ENCODE peak calls at places on chromosomes 2 and 18, in four cellular contexts. L is A549, U is NCI-H1092 treated with DMSO at 0.1 percent for 48 hours, M is endothelial cell. A is an unnamed sample.

GRCh38 chr2:187429989-187430388 is 18.1 kb downstream of the CALCRL start:
- DNase-seq in M (no peak), U (no peak), L (no peak), A (peak; percentile 53)

GRCh38 chr2:201432038-201432437 is 19.2 kb downstream of the TRAK2 start:
- DNase-seq in L (peak; percentile 16), U (no peak), M (no peak), A (peak; percentile 82)

GRCh38 chr2:68357608-68358337 is 7.3 kb upstream of the PLEK start:
- DNase-seq in U (peak; percentile 39), L (peak; percentile 67), M (peak; percentile 57), A (peak; percentile 16)

GRCh38 chr2:129905664-129906081 is 73.8 kb upstream of the RAB6C start:
- DNase-seq in U (no peak), M (no peak), L (no peak), A (no peak)

GRCh38 chr2:215716971-215717370 is 281.1 kb upstream of the FN1 start:
- DNase-seq in U (no peak), M (no peak), L (no peak), A (no peak)

GRCh38 chr2:168116448-168116847 is 130.9 kb downstream of the STK39 start:
- DNase-seq in L (no peak), U (no peak), M (peak; percentile 47), A (no peak)

GRCh38 chr2:202278036-202278760 is 12.6 kb downstream of the NOP58 start:
- DNase-seq in U (no peak), M (no peak), L (no peak), A (peak; percentile 69)

GRCh38 chr2:197556456-197556855 is 40.6 kb downstream of the MOB4 start:
- DNase-seq in L (peak; percentile 48), U (no peak), M (no peak), A (no peak)

GRCh38 chr2:7999683-8000476 is 682.0 kb upstream of the ID2 start:
- DNase-seq in M (no peak), U (no peak), L (no peak), A (no peak)

GRCh38 chr18:27017901-27018500 is 152.5 kb upstream of the AQP4 start:
- DNase-seq in U (peak; percentile 28), L (peak; percentile 13), M (no peak), A (no peak)

GRCh38 chr18:79857082-79857661 is 59.4 kb downstream of the KCNG2 start:
- DNase-seq in U (peak; percentile 88), M (no peak), L (peak; percentile 49), A (peak; percentile 13)

GRCh38 chr18:78106946-78107345 is 857.3 kb downstream of the GALR1 start:
- DNase-seq in M (no peak), L (no peak), U (no peak), A (no peak)

GRCh38 chr2:32463110-32463509 is 106.3 kb downstream of the BIRC6 start:
- DNase-seq in M (no peak), U (no peak), L (no peak), A (no peak)

GRCh38 chr18:44973282-44973681 is 292.6 kb downstream of the SETBP1 start:
- DNase-seq in L (peak; percentile 12), M (no peak), U (no peak), A (no peak)

GRCh38 chr18:61891874-61892273 is 933 bp downstream of the RNF152 start:
- DNase-seq in U (no peak), L (no peak), M (no peak), A (no peak)

GRCh38 chr2:11955883-11956282 is 209.5 kb downstream of the LPIN1 start:
- DNase-seq in U (no peak), M (no peak), L (no peak), A (no peak)

GRCh38 chr2:55901322-55901721 is 22.3 kb downstream of the EFEMP1 start:
- DNase-seq in U (no peak), L (peak; percentile 42), M (no peak), A (peak; percentile 6)

GRCh38 chr2:223943561-223944008 is 1.6 kb downstream of the WDFY1 start:
- DNase-seq in M (no peak), L (peak; percentile 52), U (no peak), A (no peak)

GRCh38 chr18:42404151-42404550 is 449.1 kb downstream of the PIK3C3 start:
- DNase-seq in L (no peak), M (no peak), U (no peak), A (no peak)

GRCh38 chr2:186477782-186478181 is 8.3 kb upstream of the ZC3H15 start:
- DNase-seq in U (no peak), M (no peak), L (no peak), A (no peak)

GRCh38 chr2:47904903-47905453 is 1.3 kb downstream of the FBXO11 start:
- DNase-seq in M (peak; percentile 45), L (peak; percentile 22), U (peak; percentile 29), A (no peak)

GRCh38 chr2:67917332-67918054 is 145.3 kb downstream of the C1D start:
- DNase-seq in M (no peak), U (no peak), L (peak; percentile 65), A (peak; percentile 59)

GRCh38 chr18:75694292-75694691 is 266.8 kb upstream of the SMIM21 start:
- DNase-seq in M (no peak), L (no peak), U (no peak), A (no peak)

GRCh38 chr2:26816893-26817292 is 31.0 kb downstream of the CENPA start:
- DNase-seq in U (no peak), M (no peak), L (no peak), A (no peak)

GRCh38 chr2:178173657-178174056 is 20.7 kb upstream of the OSBPL6 start:
- DNase-seq in M (no peak), U (no peak), L (no peak), A (no peak)

GRCh38 chr2:238742066-238742465 is 105.8 kb upstream of the TWIST2 start:
- DNase-seq in L (no peak), M (no peak), U (no peak), A (no peak)

A was measured in SW 1271.